ENCODE peak calls at places on chromosomes 2 and 18, in six cellular contexts. C, I, H, G, J and R are unnamed samples.

GRCh38 chr18:892316-892715 is 12.4 kb upstream of the ADCYAP1 start:
- DNase-seq in H (no peak), C (no peak), G (no peak), J (no peak), I (no peak), R (no peak)

GRCh38 chr2:227308784-227309183 is 16.3 kb upstream of the MFF start:
- DNase-seq in J (no peak), H (no peak), I (no peak), C (no peak), G (no peak), R (no peak)

GRCh38 chr2:167826906-167827305 is 420.5 kb downstream of the STK39 start:
- DNase-seq in I (no peak), J (no peak), G (no peak), C (no peak), H (no peak), R (no peak)

GRCh38 chr2:240713928-240714746 is 22.5 kb downstream of the AQP12A start:
- DNase-seq in H (no peak), I (no peak), C (peak; percentile 44), G (no peak), J (no peak), R (no peak)

GRCh38 chr2:64035067-64035942 is 16.1 kb upstream of the VPS54 start:
- DNase-seq in J (no peak), C (no peak), I (no peak), H (no peak), G (no peak), R (no peak)

GRCh38 chr2:207991944-207992343 is 33.4 kb downstream of the PLEKHM3 start:
- DNase-seq in J (no peak), C (no peak), H (no peak), G (no peak), I (no peak), R (no peak)

GRCh38 chr2:10006248-10007147 is 36.9 kb upstream of the KLF11 start:
- DNase-seq in G (no peak), I (no peak), H (peak; percentile 87), J (no peak), C (no peak), R (no peak)

GRCh38 chr2:68342470-68342869 is 22.6 kb upstream of the PLEK start:
- DNase-seq in I (no peak), H (no peak), C (no peak), G (no peak), J (no peak), R (no peak)

GRCh38 chr2:212730994-212731393 is 192.4 kb upstream of the ERBB4 start:
- DNase-seq in C (no peak), H (no peak), I (no peak), J (no peak), G (no peak), R (no peak)

GRCh38 chr2:126912201-126912600 is 13.5 kb downstream of the TEX51 start:
- DNase-seq in J (no peak), C (no peak), H (no peak), I (no peak), G (no peak), R (no peak)

GRCh38 chr2:25894135-25894830 is 16.0 kb upstream of the ASXL2 start:
- DNase-seq in C (no peak), J (peak; percentile 39), I (no peak), H (peak; percentile 32), G (no peak), R (peak; percentile 10)

GRCh38 chr2:105865222-105865913 is 120.7 kb downstream of the NCK2 start:
- DNase-seq in C (no peak), I (no peak), J (no peak), H (no peak), G (no peak), R (peak; percentile 29)

GRCh38 chr2:223100061-223100511 is 48.1 kb downstream of the KCNE4 start:
- DNase-seq in H (no peak), G (no peak), J (peak; percentile 72), C (peak; percentile 74), I (no peak), R (no peak)

GRCh38 chr18:21739604-21740473 is 753 bp upstream of the MIB1 start:
- DNase-seq in G (no peak), H (no peak), C (no peak), J (no peak), I (no peak), R (no peak)

GRCh38 chr2:173076557-173077345 is 1.1 kb downstream of the MAP3K20 start:
- DNase-seq in G (peak; percentile 32), C (peak; percentile 75), H (peak; percentile 44), J (no peak), I (peak; percentile 19), R (no peak)

GRCh38 chr2:128525653-128526052 is 207.0 kb upstream of the HS6ST1 start:
- DNase-seq in H (no peak), J (peak; percentile 34), I (no peak), G (no peak), C (no peak), R (no peak)
- H3K27ac ChIP-seq in H (no peak overlapping the region), J (no peak overlapping the region), I (no peak overlapping the region), G (no peak overlapping the region), C (no peak overlapping the region), R (no peak overlapping the region)

DNA sequence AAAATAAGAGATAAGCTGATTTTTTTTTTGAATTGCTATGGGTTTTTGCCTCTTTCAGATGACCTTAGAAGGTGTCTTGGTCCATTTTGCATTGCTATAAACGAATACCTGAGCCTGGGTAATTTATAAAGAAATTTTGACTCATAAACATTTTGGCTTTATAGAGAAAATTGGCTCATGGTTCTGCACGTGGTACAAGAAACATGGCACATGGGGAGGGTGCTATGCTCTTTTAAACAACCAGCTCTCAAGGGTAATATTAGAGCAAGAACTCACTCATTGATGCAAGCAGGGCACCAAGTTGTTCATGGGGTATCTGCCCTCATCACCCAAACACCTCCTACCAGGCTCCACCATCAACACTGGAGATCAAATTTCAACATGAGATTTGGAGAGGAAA is 408.8 kb downstream of the NUP35 start:
- DNase-seq in H (no peak), C (no peak), I (no peak), G (no peak), J (no peak), R (no peak)
- H3K27ac ChIP-seq in H (no peak overlapping the region), C (no peak overlapping the region), I (no peak overlapping the region), G (no peak overlapping the region), J (no peak overlapping the region), R (no peak overlapping the region)

DNA sequence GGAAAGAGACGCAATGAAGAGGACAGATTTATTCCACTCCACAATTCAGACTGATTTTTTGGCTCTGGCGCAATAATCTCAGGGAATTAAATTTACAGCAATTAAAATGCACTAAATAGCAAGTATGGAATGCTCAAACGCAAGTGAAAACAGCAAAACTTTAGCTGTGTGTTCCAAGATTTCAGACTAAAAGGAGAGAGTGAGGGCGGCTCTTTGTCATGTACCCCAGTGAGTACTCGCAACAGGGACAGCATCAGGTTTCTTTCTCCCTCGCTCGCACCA is 1.2 kb downstream of the ROCK2 start:
- DNase-seq in H (no peak), J (no peak), G (no peak), I (no peak), C (no peak), R (no peak)
- H3K27ac ChIP-seq in H (peak overlapping the region; percentile 97), J (peak overlapping the region; percentile 84), G (peak overlapping the region; percentile 53), I (peak overlapping the region; percentile 99), C (peak overlapping the region; percentile 98), R (peak overlapping the region; percentile 86)

GRCh38 chr18:26579941-26580618 is 31.7 kb upstream of the KCTD1 start:
- DNase-seq in J (no peak), H (peak; percentile 64), I (no peak), C (no peak), G (no peak), R (no peak)

GRCh38 chr18:26575865-26576217 is 27.5 kb upstream of the KCTD1 start:
- DNase-seq in G (no peak), H (no peak), J (no peak), C (no peak), I (no peak), R (no peak)

DNA sequence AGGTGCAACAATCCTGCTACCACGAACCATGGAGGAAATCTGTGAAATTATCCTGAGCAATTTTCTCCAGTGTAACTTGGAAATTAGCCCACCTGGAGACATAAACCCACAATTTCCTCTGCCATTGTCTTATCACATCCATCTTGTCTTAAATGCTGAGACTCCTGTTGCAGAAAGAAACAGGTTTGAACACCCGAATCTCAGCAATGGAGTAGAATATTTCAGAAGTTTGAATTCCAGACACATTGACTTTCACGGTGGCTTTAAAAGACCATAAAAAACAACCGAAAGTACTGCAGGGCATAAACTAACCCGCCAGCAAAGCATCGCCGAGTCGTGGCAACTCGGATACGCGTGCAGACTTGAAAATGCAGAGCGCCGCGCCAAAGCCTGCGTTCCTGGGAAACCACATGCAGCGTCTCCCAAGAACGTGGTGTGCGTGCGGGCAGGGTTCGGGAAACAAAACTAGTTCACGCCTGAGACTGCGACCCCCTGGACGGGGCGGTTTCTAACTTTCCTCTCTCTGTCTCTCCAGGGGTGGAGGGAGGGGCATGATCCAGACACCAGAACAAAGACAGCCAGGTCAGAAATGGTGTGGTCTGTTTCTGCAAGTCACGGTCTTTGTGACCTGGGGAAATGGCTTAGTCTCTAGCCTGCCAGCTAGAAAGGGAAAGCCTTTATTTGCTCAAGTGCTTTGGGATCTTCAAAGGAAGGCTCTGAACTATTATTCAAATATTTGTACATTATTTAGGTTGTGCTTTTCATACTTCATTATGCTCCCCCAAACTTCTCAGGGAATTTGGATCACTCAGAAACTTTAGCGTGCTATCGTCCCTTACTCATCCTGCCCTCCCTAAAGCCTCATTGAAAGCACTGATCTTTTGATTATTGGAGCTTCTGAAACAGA is 26.9 kb upstream of the KCTD1 start:
- DNase-seq in J (peak; percentile 59), I (peak; percentile 16), C (peak; percentile 61), G (no peak), H (peak; percentile 55), R (no peak)
- H3K27ac ChIP-seq in J (peak overlapping the region; percentile 17), I (peak overlapping the region; percentile 67), C (no peak overlapping the region), G (no peak overlapping the region), H (no peak overlapping the region), R (peak overlapping the region; percentile 54)

DNA sequence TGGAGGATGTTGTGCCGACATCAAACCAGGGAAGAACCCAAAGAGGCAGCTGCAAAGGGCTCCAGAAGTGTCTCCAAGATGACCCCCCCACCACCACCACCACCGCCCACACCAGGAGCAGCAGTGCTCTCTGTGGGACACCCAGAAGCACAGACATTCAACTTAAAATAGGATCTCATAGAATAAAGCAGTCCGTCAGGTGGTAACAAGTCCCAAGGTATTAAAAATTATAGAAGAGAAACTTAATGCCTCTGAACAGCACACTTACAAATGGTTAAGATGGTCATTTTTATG is 155.5 kb upstream of the ID2 start:
- DNase-seq in H (no peak), I (no peak), G (no peak), C (no peak), J (no peak), R (no peak)
- H3K27ac ChIP-seq in H (peak overlapping the region; percentile 36), I (peak overlapping the region; percentile 6), G (no peak overlapping the region), C (no peak overlapping the region), J (no peak overlapping the region), R (no peak overlapping the region)